ENCODE peak calls at places on chromosomes 16 and 17, in four cellular contexts. B is cardiac muscle cell, X is thoracic aorta, Z is fibroblast of lung. D is an unnamed sample.

GRCh38 chr17:42562845-42563509 is 1.0 kb downstream of the COASY start:
- DNase-seq in B (no peak), X (no peak), Z (peak; percentile 28), D (no peak)

GRCh38 chr16:56749806-56750491 is 20.0 kb downstream of the NUP93 start:
- DNase-seq in B (no peak), X (no peak), Z (no peak), D (no peak)

GRCh38 chr16:81889896-81890634 is 111.0 kb downstream of the PLCG2 start:
- DNase-seq in B (peak; percentile 74), X (no peak), Z (peak; percentile 69), D (peak; percentile 82)

GRCh38 chr16:84897911-84898377 is 78.2 kb downstream of the CRISPLD2 start:
- DNase-seq in B (no peak), X (no peak), Z (no peak), D (no peak)

GRCh38 chr16:89122322-89122831 is 28.7 kb downstream of the ACSF3 start:
- DNase-seq in B (no peak), X (no peak), Z (no peak), D (no peak)

GRCh38 chr17:19876524-19877161 is 8.9 kb upstream of the ULK2 start:
- DNase-seq in B (no peak), X (no peak), Z (no peak), D (peak; percentile 16)

GRCh38 chr16:48558269-48558915 is 51.6 kb downstream of the N4BP1 start:
- DNase-seq in B (no peak), X (no peak), Z (peak; percentile 55), D (no peak)

GRCh38 chr16:85564277-85565051 is 48.7 kb upstream of the GSE1 start:
- DNase-seq in B (no peak), X (no peak), Z (no peak), D (no peak)

GRCh38 chr16:50517450-50518252 is 30.5 kb upstream of the NKD1 start:
- DNase-seq in B (no peak), X (no peak), Z (no peak), D (no peak)

GRCh38 chr16:50282010-50282538 is 15.7 kb downstream of the ADCY7 start:
- DNase-seq in B (no peak), X (no peak), Z (peak; percentile 46), D (no peak)

GRCh38 chr17:30554839-30555751 is 77.9 kb downstream of the GOSR1 start:
- DNase-seq in B (peak; percentile 38), X (no peak), Z (no peak), D (no peak)

GRCh38 chr16:19700319-19700781 is 17.7 kb downstream of the KNOP1 start:
- DNase-seq in B (no peak), X (no peak), Z (peak; percentile 64), D (no peak)

GRCh38 chr17:3695723-3696411 is at the start of gene P2RX5:
- DNase-seq in B (peak; percentile 61), X (no peak), Z (no peak), D (no peak)

GRCh38 chr17:7097940-7098339 is 16.7 kb downstream of the ASGR2 start:
- DNase-seq in B (no peak), X (no peak), Z (peak; percentile 4), D (no peak)

GRCh38 chr16:75075688-75076268 is 40.8 kb downstream of the LDHD start:
- DNase-seq in B (no peak), X (no peak), Z (no peak), D (no peak)

GRCh38 chr16:4696172-4696904 is 3.0 kb downstream of the NUDT16L1 start:
- DNase-seq in B (no peak), X (no peak), Z (no peak), D (no peak)

GRCh38 chr16:47523342-47524006 is 62.3 kb downstream of the PHKB start:
- DNase-seq in B (no peak), X (no peak), Z (no peak), D (no peak)

GRCh38 chr16:87006789-87007745 is 310.1 kb downstream of the C16orf95 start:
- DNase-seq in B (no peak), X (no peak), Z (no peak), D (no peak)

GRCh38 chr17:3027786-3028532 is 35.4 kb downstream of the OR1D5 start:
- DNase-seq in B (no peak), X (no peak), Z (no peak), D (no peak)

GRCh38 chr17:72087876-72088275 is 32.9 kb upstream of the SOX9 start:
- DNase-seq in B (no peak), X (no peak), Z (no peak), D (no peak)

GRCh38 chr17:72095316-72095715 is 25.5 kb upstream of the SOX9 start:
- DNase-seq in B (no peak), X (no peak), Z (no peak), D (no peak)

GRCh38 chr17:72092710-72093322 is 28.0 kb upstream of the SOX9 start:
- DNase-seq in B (no peak), X (no peak), Z (no peak), D (no peak)

GRCh38 chr17:72089453-72089987 is 31.3 kb upstream of the SOX9 start:
- DNase-seq in B (no peak), X (no peak), Z (no peak), D (no peak)

DNA sequence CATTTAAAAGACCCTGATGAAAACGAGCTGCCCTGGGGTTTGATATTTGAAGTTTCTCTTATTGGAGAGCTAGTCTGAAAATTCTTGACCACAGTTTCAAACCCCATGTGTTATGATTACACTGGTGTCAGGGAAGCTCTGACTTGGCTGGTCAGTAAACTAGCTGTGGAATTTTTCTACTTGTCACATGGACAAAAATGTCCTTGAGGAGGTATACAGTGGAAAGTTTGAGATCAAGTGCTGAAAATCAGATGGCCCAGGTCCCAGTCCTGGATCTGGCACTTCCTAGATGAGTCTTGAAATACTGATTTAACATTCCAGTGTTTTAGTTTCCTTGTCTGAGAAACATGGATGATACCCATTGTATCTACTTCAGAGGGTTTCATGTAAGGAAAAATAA is 30.7 kb upstream of the SOX9 start:
- DNase-seq in B (no peak), X (no peak), Z (no peak), D (no peak)
- H3K9me3 ChIP-seq in B (no peaks in the 10 kb centered on the region), X (no peaks in the 10 kb centered on the region), Z (no peaks in the 10 kb centered on the region), D (no peaks in the 10 kb centered on the region)

GRCh38 chr16:35174006-35174405 is 1714.6 kb downstream of the TP53TG3F start:
- DNase-seq in B (no peak), X (no peak), Z (no peak), D (no peak)
- H3K9me3 ChIP-seq in B (no peaks in the 10 kb centered on the region), X (no peaks in the 10 kb centered on the region), Z (no peaks in the 10 kb centered on the region), D (peaks cover 45% of the 10 kb centered on the region)

DNA sequence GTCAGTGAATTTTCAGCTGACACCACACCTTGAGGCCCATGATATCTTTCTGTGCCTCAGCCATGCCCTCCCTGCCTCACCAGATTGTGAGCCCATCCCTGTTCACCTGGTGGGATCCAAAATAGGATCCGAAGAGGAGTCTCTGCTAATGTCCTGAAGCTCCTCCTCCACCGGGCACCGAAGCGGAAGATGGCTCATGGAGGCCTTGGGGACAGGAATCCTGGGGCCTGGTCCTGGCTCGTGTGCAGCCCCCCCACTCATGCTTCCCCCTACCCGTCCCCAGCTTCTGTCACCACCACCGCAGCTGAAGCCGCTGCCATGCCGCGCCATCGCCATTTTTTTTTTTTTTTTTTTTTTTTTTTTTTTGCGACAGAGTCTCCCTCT is 1683.4 kb downstream of the TP53TG3F start:
- DNase-seq in B (no peak), X (no peak), Z (no peak), D (no peak)
- H3K9me3 ChIP-seq in B (no peaks in the 10 kb centered on the region), X (no peaks in the 10 kb centered on the region), Z (no peaks in the 10 kb centered on the region), D (peaks cover 80% of the 10 kb centered on the region)

DNA sequence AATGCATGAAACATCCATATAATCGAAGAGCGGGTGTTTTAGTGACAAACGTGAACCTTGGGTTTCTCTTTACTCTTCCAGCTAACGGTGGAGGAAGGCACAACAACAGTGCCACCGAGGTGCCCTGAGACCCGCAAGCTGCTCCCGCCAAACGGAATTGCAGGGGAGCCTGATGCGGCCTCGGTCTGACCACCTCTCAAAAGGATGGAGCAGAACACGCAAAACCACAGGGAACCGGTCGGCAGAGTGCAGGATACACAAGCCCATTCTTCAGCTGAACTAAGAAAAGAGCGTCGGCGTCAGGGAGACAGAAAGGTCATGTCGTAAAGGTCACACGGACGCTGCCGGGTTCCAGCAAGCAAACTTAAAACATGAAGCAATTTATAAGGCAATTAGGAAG is 109.5 kb upstream of the ZNF750 start:
- DNase-seq in B (no peak), X (no peak), Z (no peak), D (no peak)
- H3K9me3 ChIP-seq in B (no peaks in the 10 kb centered on the region), X (peaks cover 35% of the 10 kb centered on the region), Z (no peaks in the 10 kb centered on the region), D (peaks cover 40% of the 10 kb centered on the region)

GRCh38 chr17:61698244-61698643 is 107.2 kb upstream of the NACA2 start:
- DNase-seq in B (no peak), X (no peak), Z (no peak), D (no peak)

GRCh38 chr17:61699032-61699431 is 108.0 kb upstream of the NACA2 start:
- DNase-seq in B (no peak), X (no peak), Z (no peak), D (no peak)

GRCh38 chr17:61700252-61700651 is 109.2 kb upstream of the NACA2 start:
- DNase-seq in B (no peak), X (no peak), Z (peak; percentile 13), D (no peak)

GRCh38 chr17:61701334-61701733 is 110.3 kb upstream of the NACA2 start:
- DNase-seq in B (no peak), X (no peak), Z (no peak), D (no peak)

GRCh38 chr17:61699694-61700093 is 108.7 kb upstream of the NACA2 start:
- DNase-seq in B (no peak), X (no peak), Z (no peak), D (no peak)
- H3K9me3 ChIP-seq in B (no peaks in the 10 kb centered on the region), X (peaks cover 26% of the 10 kb centered on the region), Z (no peaks in the 10 kb centered on the region), D (peaks cover 4% of the 10 kb centered on the region)

GRCh38 chr16:10339777-10340752 is 45.8 kb upstream of the ATF7IP2 start:
- DNase-seq in B (no peak), X (no peak), Z (no peak), D (no peak)
- H3K9me3 ChIP-seq in B (no peaks in the 10 kb centered on the region), X (peaks cover 39% of the 10 kb centered on the region), Z (no peaks in the 10 kb centered on the region), D (peaks cover 9% of the 10 kb centered on the region)

GRCh38 chr17:26809033-26809432 is 484.9 kb upstream of the WSB1 start:
- DNase-seq in B (no peak), X (no peak), Z (peak; percentile 21), D (no peak)

DNA sequence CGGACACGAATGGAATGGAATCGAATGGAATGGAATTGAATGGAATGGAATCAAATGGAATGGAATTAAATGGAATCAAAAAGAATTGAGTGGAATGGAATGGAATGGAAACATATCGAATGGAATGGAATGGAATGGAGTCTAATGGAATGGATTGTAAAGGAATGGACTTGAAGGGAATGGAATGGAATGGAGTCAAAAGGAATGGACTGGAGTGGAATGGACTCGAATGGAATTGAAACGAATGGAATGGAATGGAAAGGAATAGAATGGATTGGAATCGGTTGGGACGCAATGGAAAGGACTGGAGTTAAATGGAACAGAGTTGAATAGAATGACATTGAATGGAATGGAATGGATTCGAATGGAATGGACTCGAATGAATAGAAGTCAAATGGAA is 486.9 kb upstream of the WSB1 start:
- DNase-seq in B (no peak), X (no peak), Z (no peak), D (no peak)
- H3K9me3 ChIP-seq in B (peaks cover 5% of the 10 kb centered on the region), X (peaks cover 11% of the 10 kb centered on the region), Z (no peaks in the 10 kb centered on the region), D (no peaks in the 10 kb centered on the region)

DNA sequence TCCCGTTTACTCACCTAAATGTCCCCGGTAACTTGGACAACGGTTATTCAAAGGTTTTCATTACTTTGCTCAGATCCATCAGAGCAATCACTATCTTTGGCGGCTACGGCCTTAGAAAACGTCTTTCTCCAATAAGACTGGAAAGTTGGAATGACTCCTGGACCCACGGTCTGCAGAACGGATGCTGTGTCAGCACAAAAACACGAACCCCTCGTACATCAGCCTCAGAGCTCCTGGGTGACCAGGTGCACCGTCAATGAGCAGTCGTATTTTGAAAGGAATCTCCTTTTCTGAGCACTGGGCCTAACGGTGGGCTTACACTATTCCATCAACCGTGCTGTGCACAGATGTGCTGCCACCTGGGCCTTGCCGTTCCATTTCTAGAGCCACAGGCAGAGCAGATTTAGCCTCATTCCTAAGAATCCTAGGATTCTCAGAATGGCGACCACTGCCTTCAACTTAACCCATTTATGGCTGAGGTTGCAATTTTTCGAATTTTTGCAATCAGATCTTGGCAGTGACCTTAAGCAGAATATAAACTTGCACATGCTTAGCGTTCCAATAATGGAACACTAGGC is 110.8 kb upstream of the ZNF750 start:
- DNase-seq in B (no peak), X (no peak), Z (no peak), D (no peak)
- H3K9me3 ChIP-seq in B (no peaks in the 10 kb centered on the region), X (peaks cover 28% of the 10 kb centered on the region), Z (no peaks in the 10 kb centered on the region), D (peaks cover 37% of the 10 kb centered on the region)